ENCODE peak calls at places on chromosome 18, in five cellular contexts. D, F, J, I and L are unnamed samples.

GRCh38 chr18:79664525-79665125 is 15.0 kb upstream of the CTDP1 start:
- DNase-seq in D (no peak), F (peak; percentile 53), J (no peak), I (peak; percentile 85), L (no peak)

GRCh38 chr18:26457611-26458350 is 90.6 kb downstream of the KCTD1 start:
- DNase-seq in D (no peak), F (no peak), J (no peak), I (no peak), L (no peak)

GRCh38 chr18:24270937-24271380 is 126.7 kb downstream of the OSBPL1A start:
- DNase-seq in D (no peak), F (peak; percentile 52), J (no peak), I (peak; percentile 63), L (no peak)

GRCh38 chr18:79940814-79941472 is 10.5 kb downstream of the SLC66A2 start:
- DNase-seq in D (no peak), F (no peak), J (no peak), I (no peak), L (no peak)

GRCh38 chr18:57989536-57989935 is 54.5 kb upstream of the NEDD4L start:
- DNase-seq in D (no peak), F (no peak), J (no peak), I (no peak), L (no peak)

GRCh38 chr18:8167036-8167435 is 442.2 kb upstream of the RAB12 start:
- DNase-seq in D (no peak), F (no peak), J (no peak), I (no peak), L (no peak)

GRCh38 chr18:47150824-47151366 is 595 bp upstream of the HDHD2 start:
- DNase-seq in D (no peak), F (no peak), J (peak; percentile 20), I (no peak), L (no peak)

GRCh38 chr18:49168970-49169619 is 218.3 kb upstream of the SMAD7 start:
- DNase-seq in D (peak; percentile 37), F (no peak), J (no peak), I (no peak), L (no peak)

GRCh38 chr18:4369726-4370125 is 85.4 kb downstream of the DLGAP1 start:
- DNase-seq in D (no peak), F (no peak), J (no peak), I (no peak), L (no peak)

GRCh38 chr18:5585653-5586052 is 41.9 kb upstream of the EPB41L3 start:
- DNase-seq in D (no peak), F (no peak), J (no peak), I (no peak), L (no peak)

GRCh38 chr18:36901277-36901701 is 72.4 kb downstream of the KIAA1328 start:
- DNase-seq in D (no peak), F (no peak), J (no peak), I (peak; percentile 24), L (no peak)

GRCh38 chr18:64365106-64365505 is 216.2 kb upstream of the LINC00305 start:
- DNase-seq in D (no peak), F (peak; percentile 0), J (no peak), I (no peak), L (no peak)

GRCh38 chr18:8752329-8752728 is 47.0 kb downstream of the MTCL1 start:
- DNase-seq in D (no peak), F (peak; percentile 48), J (no peak), I (peak; percentile 53), L (no peak)

GRCh38 chr18:63293930-63294329 is 25.6 kb downstream of the BCL2 start:
- DNase-seq in D (no peak), F (no peak), J (no peak), I (no peak), L (no peak)
- H3K4me3 ChIP-seq in D (no peak overlapping the region), F (no peak overlapping the region), J (no peak overlapping the region), I (no peak overlapping the region), L (no peak overlapping the region)

DNA sequence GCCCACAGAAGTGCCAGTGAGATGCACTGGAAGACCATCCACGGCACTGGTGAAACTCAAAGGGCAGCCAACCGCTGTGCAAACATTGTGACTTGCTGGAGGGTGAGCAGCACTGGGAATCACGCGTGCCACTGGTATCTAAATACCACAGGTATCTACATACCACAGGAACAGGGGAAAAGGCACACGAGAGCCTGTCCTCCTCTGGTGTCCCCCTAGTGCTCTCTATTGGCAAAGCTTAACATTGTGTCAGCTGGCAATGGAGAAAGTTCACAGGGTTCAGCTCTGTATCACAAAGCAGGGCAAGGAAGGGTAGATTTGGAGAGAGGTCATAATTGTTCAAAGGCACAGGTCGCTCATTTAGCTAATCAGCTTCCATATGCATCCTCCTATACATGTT is 12.6 kb upstream of the SEC11C start:
- DNase-seq in D (no peak), F (no peak), J (no peak), I (no peak), L (no peak)
- TF ChIP-seq CTCF in D (no peak), F (no peak), J (no peak), I (no peak), L (peak; percentile 9)

GRCh38 chr18:45724591-45724990 is 610 bp downstream of the SLC14A1 start:
- DNase-seq in D (no peak), F (no peak), J (no peak), I (no peak), L (no peak)

GRCh38 chr18:45726603-45727002 is 2.6 kb downstream of the SLC14A1 start:
- DNase-seq in D (no peak), F (no peak), J (no peak), I (peak; percentile 39), L (no peak)

GRCh38 chr18:45723921-45724320 is at the start of gene SLC14A1:
- DNase-seq in D (no peak), F (no peak), J (no peak), I (no peak), L (no peak)

GRCh38 chr18:45728341-45729010 is 4.5 kb downstream of the SLC14A1 start:
- DNase-seq in D (no peak), F (no peak), J (no peak), I (peak; percentile 56), L (no peak)

GRCh38 chr18:45727068-45727467 is 3.1 kb downstream of the SLC14A1 start:
- DNase-seq in D (no peak), F (no peak), J (no peak), I (no peak), L (no peak)
- H3K4me3 ChIP-seq in D (no peak overlapping the region), F (no peak overlapping the region), J (no peak overlapping the region), I (no peak overlapping the region), L (no peak overlapping the region)

GRCh38 chr18:22368066-22368465 is 49.6 kb downstream of the CTAGE1 start:
- DNase-seq in D (no peak), F (no peak), J (no peak), I (no peak), L (no peak)

GRCh38 chr18:22363867-22364463 is 53.8 kb downstream of the CTAGE1 start:
- DNase-seq in D (no peak), F (peak; percentile 72), J (no peak), I (peak; percentile 29), L (no peak)
- TF ChIP-seq CTCF in D (no peak), F (peak; percentile 62), J (no peak), I (peak; percentile 30), L (peak; percentile 19)